ENCODE peak calls at places on chromosomes 6 and 20, in eight cellular contexts. M is adrenal gland, H is breast epithelium, Q is suprapubic skin, Y is lower lobe of right lung, D is ovary, I is left ventricle myocardium inferior, L is sigmoid colon. C is an unnamed sample.

GRCh38 chr6:144158133-144158532 is 7.8 kb downstream of the STX11 start:
- DNase-seq in L (no peak), H (no peak), M (peak; percentile 91), I (peak; percentile 47), Y (no peak), D (peak; percentile 34), Q (no peak), C (peak; percentile 33)

GRCh38 chr6:142728910-142729481 is 216.0 kb downstream of the HIVEP2 start:
- DNase-seq in D (no peak), Y (no peak), I (no peak), L (no peak), Q (no peak), H (no peak), M (no peak), C (no peak)

GRCh38 chr20:22466447-22467171 is 117.8 kb downstream of the FOXA2 start:
- DNase-seq in L (no peak), Y (no peak), I (no peak), H (no peak), D (no peak), M (no peak), Q (no peak), C (no peak)

GRCh38 chr6:157811476-157812173 is 11.4 kb upstream of the SNX9 start:
- DNase-seq in M (peak; percentile 70), Y (no peak), D (no peak), H (no peak), I (no peak), L (no peak), Q (no peak), C (no peak)

GRCh38 chr20:4038047-4038459 is 22.7 kb upstream of the RNF24 start:
- DNase-seq in Y (peak; percentile 90), Q (peak; percentile 87), I (peak; percentile 68), L (peak; percentile 84), D (no peak), M (peak; percentile 67), H (peak; percentile 56), C (peak; percentile 70)

GRCh38 chr20:53559816-53560215 is 33.8 kb downstream of the ZNF217 start:
- DNase-seq in L (no peak), D (no peak), M (no peak), Q (no peak), Y (no peak), I (no peak), H (no peak), C (no peak)

GRCh38 chr6:149032599-149033405 is 284.7 kb upstream of the TAB2 start:
- DNase-seq in H (no peak), L (no peak), I (no peak), D (peak; percentile 50), M (peak; percentile 86), Y (no peak), Q (no peak), C (no peak)

GRCh38 chr20:48689874-48690571 is 137.8 kb downstream of the PREX1 start:
- DNase-seq in M (no peak), D (no peak), L (no peak), Q (no peak), I (no peak), H (no peak), Y (no peak), C (no peak)

GRCh38 chr20:17938889-17939619 is 29.5 kb downstream of the SNX5 start:
- DNase-seq in L (peak; percentile 82), M (peak; percentile 50), H (no peak), Q (no peak), Y (peak; percentile 72), D (peak; percentile 73), I (peak; percentile 60), C (peak; percentile 60)

GRCh38 chr6:35096129-35096852 is 44.8 kb downstream of the TCP11 start:
- DNase-seq in I (no peak), Q (no peak), Y (no peak), M (no peak), D (no peak), H (no peak), L (no peak), C (no peak)

GRCh38 chr6:1962201-1962600 is 283.2 kb downstream of the GMDS start:
- DNase-seq in M (no peak), H (no peak), D (no peak), Q (no peak), Y (no peak), L (no peak), I (no peak), C (no peak)

GRCh38 chr6:7267521-7268091 is 45.4 kb downstream of the SSR1 start:
- DNase-seq in Y (no peak), H (peak; percentile 89), M (peak; percentile 95), D (no peak), L (peak; percentile 73), I (no peak), Q (peak; percentile 85), C (peak; percentile 72)

GRCh38 chr20:54122189-54122588 is 51.6 kb downstream of the CYP24A1 start:
- DNase-seq in Y (no peak), M (no peak), I (no peak), D (no peak), Q (no peak), H (no peak), L (no peak), C (no peak)

GRCh38 chr20:22575087-22575721 is 9.2 kb downstream of the FOXA2 start:
- DNase-seq in D (no peak), Y (no peak), M (no peak), L (no peak), H (no peak), Q (no peak), I (no peak), C (no peak)

GRCh38 chr6:163438940-163439335 is 24.4 kb downstream of the QKI start:
- DNase-seq in D (no peak), L (no peak), H (no peak), M (no peak), Y (peak; percentile 49), Q (no peak), I (peak; percentile 50), C (peak; percentile 46)

GRCh38 chr6:163442336-163442735 is 27.8 kb downstream of the QKI start:
- DNase-seq in D (no peak), Q (no peak), Y (no peak), I (no peak), L (no peak), M (no peak), H (no peak), C (no peak)

GRCh38 chr6:163446529-163446928 is 32.0 kb downstream of the QKI start:
- DNase-seq in H (no peak), I (no peak), M (no peak), L (no peak), Y (no peak), Q (no peak), D (no peak), C (no peak)

GRCh38 chr6:163449076-163449475 is 34.6 kb downstream of the QKI start:
- DNase-seq in Q (no peak), Y (no peak), L (no peak), I (no peak), M (no peak), D (no peak), H (no peak), C (no peak)

GRCh38 chr6:163443985-163444553 is 29.6 kb downstream of the QKI start:
- DNase-seq in H (no peak), I (no peak), M (no peak), Q (no peak), Y (no peak), D (no peak), L (no peak), C (no peak)
- TF ChIP-seq CTCF in H (no peak), I (no peak), M (no peak), Q (no peak), Y (no peak), D (no peak), L (no peak), C (no peak)

GRCh38 chr20:61184194-61184593 is 67.9 kb upstream of the CDH4 start:
- DNase-seq in H (no peak), I (no peak), L (no peak), Q (no peak), Y (no peak), M (no peak), D (no peak), C (no peak)
- H3K27me3 ChIP-seq in H (no peaks in the 10 kb centered on the region), I (peaks cover 64% of the 10 kb centered on the region), L (no peaks in the 10 kb centered on the region), Q (peaks cover 34% of the 10 kb centered on the region), Y (no peaks in the 10 kb centered on the region), M (no peaks in the 10 kb centered on the region), D (no peaks in the 10 kb centered on the region), C (peaks cover 10% of the 10 kb centered on the region)

DNA sequence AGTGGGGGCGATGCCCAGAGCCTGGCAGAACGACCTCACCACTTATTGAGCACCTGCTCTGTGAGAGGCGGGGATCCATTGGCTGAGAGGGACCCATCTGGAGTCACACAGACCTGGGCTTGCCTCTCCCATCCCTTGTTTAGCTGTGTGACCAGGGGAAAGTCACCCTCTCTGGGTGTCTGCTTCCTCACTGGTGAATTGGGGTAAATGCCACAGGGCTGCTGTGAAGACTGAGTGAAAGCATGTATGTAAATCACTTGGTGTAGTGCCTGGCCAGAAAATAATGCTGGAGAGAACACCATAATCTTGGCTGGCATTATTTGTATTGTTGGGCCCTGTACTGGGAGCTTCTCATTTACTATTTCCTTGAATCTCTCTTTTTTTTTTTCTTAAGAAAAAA is 83.4 kb upstream of the PRL start:
- DNase-seq in Y (no peak), M (no peak), D (no peak), Q (no peak), I (no peak), H (no peak), L (no peak), C (no peak)
- H3K9me3 ChIP-seq in Y (peaks cover 4% of the 10 kb centered on the region), M (no peaks in the 10 kb centered on the region), D (no peaks in the 10 kb centered on the region), Q (no peaks in the 10 kb centered on the region), I (peaks cover 8% of the 10 kb centered on the region), H (no peaks in the 10 kb centered on the region), L (no peaks in the 10 kb centered on the region), C (no peaks in the 10 kb centered on the region)

GRCh38 chr20:51985013-51985415 is 182.7 kb upstream of the SALL4 start:
- DNase-seq in D (no peak), Q (no peak), M (peak; percentile 24), L (no peak), I (no peak), H (no peak), Y (no peak), C (no peak)
- TF ChIP-seq CTCF in D (no peak), Q (no peak), M (no peak), L (no peak), I (no peak), H (no peak), Y (no peak), C (no peak)

GRCh38 chr6:43903739-43904290 is 133.8 kb downstream of the VEGFA start:
- DNase-seq in D (no peak), L (no peak), M (no peak), H (no peak), Q (no peak), Y (no peak), I (no peak), C (peak; percentile 23)

GRCh38 chr6:43901330-43902230 is 131.6 kb downstream of the VEGFA start:
- DNase-seq in H (no peak), D (peak; percentile 33), M (no peak), Q (no peak), I (no peak), L (no peak), Y (no peak), C (peak; percentile 77)

GRCh38 chr6:43907312-43907711 is 137.3 kb downstream of the VEGFA start:
- DNase-seq in Q (no peak), Y (no peak), D (no peak), I (no peak), M (no peak), L (no peak), H (no peak), C (no peak)

GRCh38 chr6:43907789-43908472 is 137.9 kb downstream of the VEGFA start:
- DNase-seq in D (no peak), Q (no peak), Y (peak; percentile 21), H (no peak), L (no peak), I (peak; percentile 35), M (no peak), C (no peak)

GRCh38 chr6:43904311-43905123 is 134.5 kb downstream of the VEGFA start:
- DNase-seq in H (no peak), M (no peak), L (no peak), I (no peak), Y (no peak), Q (no peak), D (no peak), C (no peak)
- H3K27me3 ChIP-seq in H (no peaks in the 10 kb centered on the region), M (no peaks in the 10 kb centered on the region), L (no peaks in the 10 kb centered on the region), I (no peaks in the 10 kb centered on the region), Y (no peaks in the 10 kb centered on the region), Q (peaks cover 2% of the 10 kb centered on the region), D (no peaks in the 10 kb centered on the region), C (no peaks in the 10 kb centered on the region)